ENCODE peak calls at places on chromosomes 2 and 18, in seven cellular contexts. M is fibroblast of lung, B is A549, T is uterus, R is RWPE1, A is psoas muscle, L is tibial nerve. F is an unnamed sample.

GRCh38 chr2:143246815-143247744 is 117.9 kb downstream of the ARHGAP15 start:
- DNase-seq in L (no peak), A (no peak), T (no peak), B (no peak), R (no peak), M (no peak), F (no peak)

GRCh38 chr18:68056936-68057335 is 540.4 kb upstream of the DSEL start:
- DNase-seq in M (no peak), B (no peak), A (no peak), L (no peak), R (no peak), T (no peak), F (no peak)

GRCh38 chr2:227406177-227407031 is 18.7 kb upstream of the SCYGR1 start:
- DNase-seq in R (peak; percentile 93), A (no peak), M (peak; percentile 98), T (peak; percentile 47), B (peak; percentile 98), L (peak; percentile 50), F (peak; percentile 78)

GRCh38 chr2:185144159-185144919 is 546.0 kb downstream of the ZNF804A start:
- DNase-seq in B (no peak), L (no peak), R (no peak), M (no peak), T (no peak), A (no peak), F (no peak)

GRCh38 chr2:129748653-129749052 is 230.8 kb upstream of the RAB6C start:
- DNase-seq in R (peak; percentile 48), B (peak; percentile 13), M (no peak), L (no peak), A (no peak), T (no peak), F (no peak)

GRCh38 chr2:24359701-24360049 is 661 bp downstream of the ITSN2 start:
- DNase-seq in B (no peak), L (peak; percentile 58), R (peak; percentile 31), T (peak; percentile 39), M (no peak), A (peak; percentile 76), F (no peak)

GRCh38 chr2:238139141-238139840 is 823 bp downstream of the KLHL30 start:
- DNase-seq in T (no peak), A (peak; percentile 80), R (no peak), M (no peak), B (no peak), L (no peak), F (no peak)

GRCh38 chr2:160407393-160408204 is 86.0 kb downstream of the RBMS1 start:
- DNase-seq in T (peak; percentile 72), A (peak; percentile 83), L (no peak), B (peak; percentile 59), M (peak; percentile 51), R (peak; percentile 60), F (peak; percentile 80)

GRCh38 chr18:25743661-25744151 is 346.7 kb downstream of the SS18 start:
- DNase-seq in B (no peak), M (no peak), T (no peak), L (no peak), R (no peak), A (no peak), F (no peak)

GRCh38 chr2:70494283-70494886 is 59.2 kb downstream of the TGFA start:
- DNase-seq in A (no peak), B (no peak), M (no peak), T (no peak), R (no peak), L (no peak), F (no peak)

GRCh38 chr2:16330571-16331351 is 334.9 kb downstream of the CYRIA start:
- DNase-seq in M (no peak), R (no peak), L (no peak), A (no peak), T (no peak), B (no peak), F (no peak)

GRCh38 chr2:105795575-105795934 is 50.8 kb downstream of the NCK2 start:
- DNase-seq in R (no peak), A (no peak), B (no peak), M (no peak), T (no peak), L (no peak), F (no peak)

GRCh38 chr18:2981212-2981728 is 31.7 kb downstream of the LPIN2 start:
- DNase-seq in M (peak; percentile 96), A (no peak), B (peak; percentile 86), L (no peak), R (peak; percentile 45), T (no peak), F (no peak)

GRCh38 chr18:31512203-31512764 is 14.3 kb downstream of the DSG2 start:
- DNase-seq in R (peak; percentile 79), M (peak; percentile 48), A (no peak), T (no peak), B (peak; percentile 85), L (no peak), F (no peak)

GRCh38 chr2:210035679-210036078 is 33.2 kb downstream of the RPE start:
- DNase-seq in M (no peak), L (no peak), R (no peak), A (no peak), B (no peak), T (no peak), F (no peak)

GRCh38 chr2:148645925-148646559 is 1.5 kb downstream of the EPC2 start:
- DNase-seq in B (peak; percentile 86), T (no peak), L (peak; percentile 41), M (peak; percentile 89), R (peak; percentile 70), A (no peak), F (no peak)

GRCh38 chr2:72826156-72826477 is 284 bp upstream of the EXOC6B start:
- DNase-seq in B (no peak), M (no peak), T (no peak), A (no peak), R (no peak), L (no peak), F (no peak)

GRCh38 chr2:74516070-74516633 is 1.9 kb downstream of the TLX2 start:
- DNase-seq in B (no peak), M (no peak), L (no peak), R (peak; percentile 65), T (no peak), A (peak; percentile 84), F (no peak)

GRCh38 chr2:99636432-99637034 is 146.7 kb upstream of the REV1 start:
- DNase-seq in M (no peak), T (peak; percentile 94), L (peak; percentile 52), A (peak; percentile 94), B (no peak), R (no peak), F (no peak)

GRCh38 chr2:74374509-74375205 is 5.5 kb downstream of the DCTN1 start:
- DNase-seq in R (peak; percentile 20), L (peak; percentile 57), A (peak; percentile 81), T (peak; percentile 78), M (peak; percentile 54), B (peak; percentile 7), F (no peak)

GRCh38 chr2:200025717-200026116 is 70.3 kb downstream of the MAIP1 start:
- DNase-seq in A (no peak), T (no peak), M (no peak), R (no peak), B (no peak), L (no peak), F (no peak)

GRCh38 chr2:36322108-36322507 is 33.5 kb upstream of the CRIM1 start:
- DNase-seq in L (no peak), B (peak; percentile 73), M (peak; percentile 68), T (no peak), R (peak; percentile 17), A (no peak), F (no peak)

DNA sequence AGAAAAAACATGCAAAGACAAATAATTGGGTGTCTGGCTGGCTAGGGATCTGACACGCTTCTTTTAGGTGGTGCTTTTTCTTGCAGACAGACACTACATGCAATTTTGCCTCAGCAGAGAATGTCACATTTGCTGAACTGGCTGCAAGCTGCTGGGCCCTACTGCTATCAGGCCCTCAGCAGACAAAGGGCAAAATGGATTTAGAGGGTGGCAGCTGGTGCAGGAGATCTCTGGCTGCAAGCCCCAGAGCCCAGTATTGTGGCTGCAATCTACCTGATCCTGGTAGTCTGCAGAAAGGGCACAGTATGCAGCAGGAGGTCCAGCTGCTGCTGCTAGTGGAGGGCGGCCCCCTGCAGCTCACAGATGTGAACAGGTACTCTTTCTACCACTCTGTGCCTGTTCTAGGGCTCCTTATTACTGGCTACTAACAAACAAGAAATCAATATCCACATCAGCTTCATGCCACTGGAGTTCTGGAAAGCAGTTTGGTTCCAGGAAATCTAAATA is 796.7 kb upstream of the CELF4 start:
- DNase-seq in T (no peak), M (no peak), L (no peak), R (no peak), A (no peak), B (no peak), F (no peak)
- TF ChIP-seq CTCF in T (no peak), M (no peak), L (no peak), R (no peak), A (no peak), B (no peak), F (no peak)

DNA sequence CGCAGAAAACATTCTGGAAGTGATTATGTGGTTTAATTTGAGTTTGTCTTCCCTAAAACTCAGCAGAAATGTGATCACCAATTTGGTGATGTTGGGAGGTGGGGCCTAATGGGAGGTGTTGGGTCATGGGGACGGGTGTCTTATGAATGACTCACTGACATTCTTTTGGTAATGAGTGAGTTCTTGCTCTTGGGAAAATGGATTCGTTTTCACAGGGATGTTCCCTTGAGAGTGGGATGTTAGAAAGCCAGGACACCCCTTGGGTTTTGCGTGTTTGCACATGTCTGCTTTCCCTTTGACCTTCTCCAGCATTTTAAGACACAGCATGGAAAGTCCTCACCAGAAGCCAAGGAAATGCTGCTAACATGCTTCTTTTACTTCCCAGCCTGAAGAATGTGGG is 321.5 kb upstream of the NT5C1B start:
- DNase-seq in R (peak; percentile 85), B (peak; percentile 22), M (peak; percentile 75), L (peak; percentile 14), T (no peak), A (no peak), F (no peak)
- H3K27ac ChIP-seq in R (no peak overlapping the region), B (peak overlapping the region; percentile 9), M (peak overlapping the region; percentile 72), L (no peak overlapping the region), T (no peak overlapping the region), A (no peak overlapping the region), F (no peak overlapping the region)

GRCh38 chr18:36131692-36132483 is 2.2 kb downstream of the ELP2 start:
- DNase-seq in T (no peak), A (no peak), M (no peak), R (no peak), B (no peak), L (no peak), F (no peak)

GRCh38 chr18:36130883-36131653 is 1.4 kb downstream of the ELP2 start:
- DNase-seq in T (no peak), A (no peak), R (no peak), L (no peak), M (no peak), B (no peak), F (no peak)

GRCh38 chr18:36130039-36130831 is 536 bp downstream of the ELP2 start:
- DNase-seq in T (no peak), R (peak; percentile 2), L (no peak), B (no peak), M (no peak), A (no peak), F (no peak)

GRCh38 chr18:36135264-36135663 is 5.6 kb downstream of the ELP2 start:
- DNase-seq in M (no peak), L (no peak), A (no peak), R (no peak), B (no peak), T (no peak), F (no peak)

GRCh38 chr18:36132756-36133155 is 3.1 kb downstream of the ELP2 start:
- DNase-seq in R (no peak), L (no peak), A (no peak), M (no peak), B (no peak), T (no peak), F (no peak)
- TF ChIP-seq CTCF in R (no peak), L (no peak), A (no peak), M (no peak), B (no peak), T (no peak), F (no peak)

GRCh38 chr2:241686322-241686648 is 330 bp downstream of the DTYMK start:
- DNase-seq in L (no peak), T (peak; percentile 29), A (no peak), B (no peak), M (no peak), R (no peak), F (no peak)
- H3K27ac ChIP-seq in L (no peak overlapping the region), T (peak overlapping the region; percentile 44), A (peak overlapping the region; percentile 98), B (peak overlapping the region; percentile 93), M (peak overlapping the region; percentile 75), R (peak overlapping the region; percentile 82), F (peak overlapping the region; percentile 59)